ENCODE peak calls at places on chromosomes 3 and 15, in eight cellular contexts. G is PC-3; X is astrocyte; H is sigmoid colon; D is SJSA1; Y is CD4-positive, alpha-beta T cell; Z is GM23248; F is heart left ventricle. E is an unnamed sample.

GRCh38 chr3:107975529-107976203 is 115.2 kb downstream of the CD47 start:
- DNase-seq in D (no peak), X (no peak), Z (no peak), H (no peak), F (no peak), G (no peak), Y (no peak), E (no peak)

GRCh38 chr3:12400795-12401194 is 83.5 kb upstream of the TSEN2 start:
- DNase-seq in G (peak; percentile 74), D (no peak), X (peak; percentile 88), H (no peak), F (no peak), Z (peak; percentile 80), Y (no peak), E (no peak)

GRCh38 chr3:60055765-60056164 is 1005.9 kb upstream of the CFAP20DC start:
- DNase-seq in Y (no peak), D (no peak), X (peak; percentile 75), G (peak; percentile 27), F (no peak), H (no peak), Z (peak; percentile 47), E (no peak)

GRCh38 chr15:78682013-78682651 is 41.1 kb upstream of the CHRNB4 start:
- DNase-seq in Y (no peak), G (no peak), H (no peak), D (peak; percentile 19), Z (no peak), X (no peak), F (no peak), E (no peak)

GRCh38 chr3:111763101-111763500 is 96.0 kb upstream of the PHLDB2 start:
- DNase-seq in Z (peak; percentile 20), F (no peak), H (no peak), Y (no peak), X (peak; percentile 73), D (no peak), G (no peak), E (no peak)

GRCh38 chr3:124057453-124057852 is 65.5 kb upstream of the ROPN1 start:
- DNase-seq in Z (peak; percentile 22), G (no peak), Y (no peak), H (no peak), F (peak; percentile 68), D (no peak), X (no peak), E (peak; percentile 76)

GRCh38 chr15:75672646-75673425 is 25.1 kb downstream of the SNX33 start:
- DNase-seq in Y (no peak), X (peak; percentile 80), Z (peak; percentile 63), F (no peak), G (no peak), D (peak; percentile 74), H (peak; percentile 87), E (no peak)

GRCh38 chr3:147652682-147653081 is 243.5 kb downstream of the ZIC1 start:
- DNase-seq in Y (no peak), D (no peak), F (no peak), X (peak; percentile 39), G (peak; percentile 27), Z (peak; percentile 59), H (no peak), E (no peak)

GRCh38 chr3:138188013-138188352 is 882 bp downstream of the ARMC8 start:
- DNase-seq in F (no peak), Z (peak; percentile 83), Y (no peak), H (peak; percentile 66), D (no peak), X (peak; percentile 48), G (peak; percentile 32), E (no peak)

GRCh38 chr15:40952301-40952900 is 870 bp upstream of the CHAC1 start:
- DNase-seq in H (no peak), G (no peak), F (no peak), Y (no peak), Z (no peak), X (no peak), D (no peak), E (peak; percentile 73)

GRCh38 chr3:195692781-195693427 is 27.9 kb upstream of the MUC20 start:
- DNase-seq in Y (no peak), H (no peak), G (no peak), Z (no peak), F (no peak), D (no peak), X (no peak), E (no peak)

GRCh38 chr3:53250453-53250852 is 5.4 kb downstream of the TKT start:
- DNase-seq in F (no peak), G (no peak), Y (no peak), Z (no peak), X (peak; percentile 40), H (no peak), D (no peak), E (no peak)

GRCh38 chr3:14143826-14144225 is 19.0 kb downstream of the TMEM43 start:
- DNase-seq in F (no peak), Z (peak; percentile 95), Y (no peak), G (peak; percentile 88), X (peak; percentile 94), D (peak; percentile 80), H (peak; percentile 88), E (peak; percentile 80)

GRCh38 chr3:177053107-177053506 is 144.2 kb downstream of the TBL1XR1 start:
- DNase-seq in H (no peak), Y (no peak), D (no peak), F (no peak), Z (no peak), G (no peak), X (no peak), E (no peak)

GRCh38 chr15:49423021-49423420 is at the start of gene FGF7:
- DNase-seq in H (peak; percentile 56), F (no peak), X (peak; percentile 65), D (no peak), Y (no peak), Z (peak; percentile 88), G (no peak), E (no peak)

DNA sequence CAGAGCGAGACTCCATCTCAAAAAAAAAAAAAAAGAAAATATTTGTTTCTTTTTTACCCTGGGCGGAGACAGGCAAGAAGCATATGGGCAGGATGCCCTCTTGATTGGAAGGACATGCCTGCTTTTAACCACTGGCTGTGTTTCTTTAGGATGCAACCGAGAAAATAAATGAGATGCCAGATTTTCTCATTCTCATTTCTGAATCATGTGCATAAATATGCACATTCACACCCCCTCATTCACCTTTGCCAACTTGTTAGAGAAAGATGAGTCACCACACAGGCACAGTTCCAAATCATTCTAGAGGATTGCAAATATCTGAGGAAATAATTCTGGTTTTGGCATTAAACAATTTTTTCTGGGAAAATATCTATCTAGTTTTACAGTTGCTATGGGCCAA is 3.3 kb downstream of the LIPH start:
- DNase-seq in G (peak; percentile 99), Z (peak; percentile 99), X (peak; percentile 98), F (no peak), Y (no peak), H (no peak), D (peak; percentile 70), E (no peak)
- H3K27ac ChIP-seq in G (peak overlapping the region; percentile 63), Z (peak overlapping the region; percentile 56), X (peak overlapping the region; percentile 56), F (peak overlapping the region; percentile 53), Y (no peak overlapping the region), H (no peak overlapping the region), D (peak overlapping the region; percentile 65), E (no peak overlapping the region)

DNA sequence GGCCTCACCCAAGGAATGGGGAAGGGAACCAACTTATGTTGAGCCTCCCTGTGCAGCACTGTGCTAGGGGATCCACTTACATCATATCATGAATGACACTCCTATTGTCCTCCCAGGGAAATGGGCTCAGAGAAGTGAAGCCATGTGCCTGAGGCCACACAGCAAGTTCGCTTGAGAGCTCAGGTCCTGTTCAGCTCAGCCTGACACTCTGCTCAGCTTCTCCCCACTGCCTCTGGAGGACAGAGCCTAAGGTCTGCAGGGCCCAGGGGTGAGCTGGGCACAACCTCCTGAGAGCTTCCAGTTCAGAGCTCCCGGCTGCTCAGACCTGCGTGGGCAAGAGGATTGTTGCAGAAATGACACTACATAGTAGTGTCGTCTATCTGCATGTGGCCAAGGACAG is 76.0 kb upstream of the SEC13 start:
- DNase-seq in G (no peak), D (no peak), Y (no peak), X (no peak), H (no peak), Z (no peak), F (no peak), E (no peak)
- H3K9me3 ChIP-seq in G (no peaks in the 10 kb centered on the region), D (no peaks in the 10 kb centered on the region), Y (no peaks in the 10 kb centered on the region), X (no peaks in the 10 kb centered on the region), H (no peaks in the 10 kb centered on the region), Z (no peaks in the 10 kb centered on the region), F (no peaks in the 10 kb centered on the region), E (no peaks in the 10 kb centered on the region)

GRCh38 chr3:64358853-64359252 is 133.6 kb upstream of the PRICKLE2 start:
- DNase-seq in Z (no peak), Y (no peak), F (no peak), X (no peak), H (no peak), D (no peak), G (no peak), E (no peak)
- H3K27ac ChIP-seq in Z (no peak overlapping the region), Y (no peak overlapping the region), F (no peak overlapping the region), X (no peak overlapping the region), H (no peak overlapping the region), D (no peak overlapping the region), G (no peak overlapping the region), E (no peak overlapping the region)

GRCh38 chr3:66426135-66426534 is 74.7 kb downstream of the LRIG1 start:
- DNase-seq in H (peak; percentile 3), D (no peak), X (no peak), Y (no peak), F (no peak), G (no peak), Z (no peak), E (no peak)

GRCh38 chr3:66427352-66427751 is 73.5 kb downstream of the LRIG1 start:
- DNase-seq in Y (no peak), H (peak; percentile 28), F (no peak), D (no peak), Z (no peak), G (no peak), X (no peak), E (no peak)

GRCh38 chr3:66423791-66424190 is 77.0 kb downstream of the LRIG1 start:
- DNase-seq in H (peak; percentile 88), F (no peak), X (peak; percentile 82), D (no peak), Z (peak; percentile 88), G (peak; percentile 1), Y (no peak), E (no peak)

GRCh38 chr3:66425566-66425965 is 75.3 kb downstream of the LRIG1 start:
- DNase-seq in X (no peak), D (no peak), G (no peak), F (no peak), Z (no peak), Y (no peak), H (no peak), E (no peak)

DNA sequence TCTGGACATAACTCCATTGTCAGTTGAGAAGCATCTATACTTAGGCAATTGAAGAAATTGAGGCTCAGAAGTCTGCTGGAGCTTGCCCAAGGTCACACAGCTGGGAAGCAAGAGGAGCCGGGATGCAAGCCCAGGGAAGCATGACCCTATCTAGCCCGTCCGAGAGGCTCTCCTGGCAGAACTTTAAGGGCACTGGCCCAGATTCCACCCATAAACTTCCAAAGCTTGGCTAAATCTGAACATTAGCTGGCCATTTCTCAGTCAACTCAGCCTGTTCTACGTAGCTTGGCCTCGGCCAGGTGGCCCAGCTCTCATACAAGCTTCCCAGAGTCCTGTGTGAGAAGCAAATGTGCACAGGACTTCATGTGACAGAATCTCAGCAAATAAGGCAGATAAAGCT is 75.8 kb downstream of the LRIG1 start:
- DNase-seq in H (peak; percentile 91), G (no peak), X (no peak), Z (no peak), F (peak; percentile 65), Y (no peak), D (no peak), E (no peak)
- H3K9me3 ChIP-seq in H (no peaks in the 10 kb centered on the region), G (no peaks in the 10 kb centered on the region), X (peaks cover 7% of the 10 kb centered on the region), Z (no peaks in the 10 kb centered on the region), F (no peaks in the 10 kb centered on the region), Y (peaks cover 9% of the 10 kb centered on the region), D (peaks cover 2% of the 10 kb centered on the region), E (no peaks in the 10 kb centered on the region)